ENCODE peak calls at places on chromosomes 16 and 17, in four cellular contexts. One of them, this sample, is unnamed.

GRCh38 chr17:61474235-61474927 is 22.2 kb downstream of the TBX4 start:
- DNase-seq in left lung: no peak
- DNase-seq in fibroblast of lung: peak; percentile 40
- DNase-seq in brain microvascular endothelial cell: no peak
- DNase-seq in this sample: peak; percentile 94

GRCh38 chr17:48025904-48026502 is 11.6 kb downstream of the COPZ2 start:
- DNase-seq in left lung: no peak
- DNase-seq in brain microvascular endothelial cell: no peak
- DNase-seq in fibroblast of lung: no peak
- DNase-seq in this sample: no peak

GRCh38 chr16:67311607-67312449 is 14.7 kb downstream of the KCTD19 start:
- DNase-seq in brain microvascular endothelial cell: peak; percentile 99
- DNase-seq in left lung: no peak
- DNase-seq in fibroblast of lung: peak; percentile 100
- DNase-seq in this sample: peak; percentile 96

GRCh38 chr17:9436629-9437028 is 139.0 kb downstream of the STX8 start:
- DNase-seq in left lung: no peak
- DNase-seq in fibroblast of lung: peak; percentile 57
- DNase-seq in brain microvascular endothelial cell: no peak
- DNase-seq in this sample: no peak

GRCh38 chr17:76147211-76148014 is 6.4 kb upstream of the FOXJ1 start:
- DNase-seq in fibroblast of lung: peak; percentile 12
- DNase-seq in brain microvascular endothelial cell: no peak
- DNase-seq in left lung: peak; percentile 30
- DNase-seq in this sample: peak; percentile 46

GRCh38 chr17:17681187-17681743 is at the start of gene RAI1:
- DNase-seq in brain microvascular endothelial cell: no peak
- DNase-seq in fibroblast of lung: peak; percentile 84
- DNase-seq in left lung: peak; percentile 92
- DNase-seq in this sample: peak; percentile 66

GRCh38 chr17:35918665-35919064 is 11.9 kb downstream of the RDM1 start:
- DNase-seq in fibroblast of lung: no peak
- DNase-seq in left lung: no peak
- DNase-seq in brain microvascular endothelial cell: no peak
- DNase-seq in this sample: no peak

GRCh38 chr17:68328676-68329075 is 37.4 kb downstream of the ARSG start:
- DNase-seq in brain microvascular endothelial cell: no peak
- DNase-seq in left lung: no peak
- DNase-seq in fibroblast of lung: no peak
- DNase-seq in this sample: peak; percentile 36

GRCh38 chr17:57701121-57701520 is 44.0 kb downstream of the CCDC182 start:
- DNase-seq in left lung: no peak
- DNase-seq in brain microvascular endothelial cell: no peak
- DNase-seq in fibroblast of lung: no peak
- DNase-seq in this sample: no peak

DNA sequence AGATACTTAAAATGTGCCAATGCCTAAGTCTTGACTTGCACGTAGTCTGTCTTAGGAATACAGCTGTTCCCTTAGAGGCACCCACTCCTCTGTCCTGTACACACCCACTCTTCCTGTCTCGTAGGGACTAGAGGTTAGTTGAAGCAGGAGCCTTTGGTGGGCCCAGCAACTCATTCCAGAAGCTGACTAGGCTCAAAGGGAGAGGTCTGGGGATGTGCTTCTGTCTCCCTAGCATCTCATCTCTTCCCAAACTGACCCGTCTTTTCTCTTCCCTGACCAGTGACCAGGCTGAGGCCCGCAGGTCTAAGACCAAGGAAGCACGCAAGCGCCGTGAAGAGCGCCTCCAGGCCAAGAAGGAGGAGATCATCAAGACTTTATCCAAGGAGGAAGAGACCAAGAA is 4.2 kb downstream of the RPL19 start:
- DNase-seq in left lung: peak; percentile 9
- DNase-seq in fibroblast of lung: no peak
- DNase-seq in brain microvascular endothelial cell: no peak
- DNase-seq in this sample: no peak
- H3K27ac ChIP-seq in left lung: no peak overlapping the region
- H3K27ac ChIP-seq in fibroblast of lung: no peak overlapping the region
- H3K27ac ChIP-seq in brain microvascular endothelial cell: no peak overlapping the region
- H3K27ac ChIP-seq in this sample: peak overlapping the region; percentile 61

DNA sequence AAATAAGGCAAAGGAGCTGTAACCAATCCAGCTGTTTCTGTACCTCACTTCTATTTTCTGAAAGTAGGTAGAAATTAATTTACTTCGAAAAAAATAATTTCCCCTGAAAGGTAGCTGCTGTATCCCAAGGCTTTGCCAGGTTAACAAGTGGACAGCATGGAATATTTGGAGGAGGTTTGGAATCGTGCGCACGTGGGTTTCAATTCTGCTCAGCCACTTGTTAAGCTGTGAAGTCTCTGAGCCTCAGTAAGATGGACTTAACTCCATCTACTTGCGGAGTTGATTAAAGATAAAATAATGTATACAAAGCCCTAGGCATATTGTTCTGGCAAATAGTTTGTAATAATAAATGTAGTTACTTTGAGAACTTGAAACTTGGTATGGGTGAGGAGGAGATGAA is 57.4 kb upstream of the LGALS9 start:
- DNase-seq in brain microvascular endothelial cell: no peak
- DNase-seq in left lung: no peak
- DNase-seq in fibroblast of lung: no peak
- DNase-seq in this sample: no peak
- TF ChIP-seq CTCF in brain microvascular endothelial cell: no peak
- TF ChIP-seq CTCF in left lung: no peak
- TF ChIP-seq CTCF in fibroblast of lung: no peak
- TF ChIP-seq CTCF in this sample: no peak

DNA sequence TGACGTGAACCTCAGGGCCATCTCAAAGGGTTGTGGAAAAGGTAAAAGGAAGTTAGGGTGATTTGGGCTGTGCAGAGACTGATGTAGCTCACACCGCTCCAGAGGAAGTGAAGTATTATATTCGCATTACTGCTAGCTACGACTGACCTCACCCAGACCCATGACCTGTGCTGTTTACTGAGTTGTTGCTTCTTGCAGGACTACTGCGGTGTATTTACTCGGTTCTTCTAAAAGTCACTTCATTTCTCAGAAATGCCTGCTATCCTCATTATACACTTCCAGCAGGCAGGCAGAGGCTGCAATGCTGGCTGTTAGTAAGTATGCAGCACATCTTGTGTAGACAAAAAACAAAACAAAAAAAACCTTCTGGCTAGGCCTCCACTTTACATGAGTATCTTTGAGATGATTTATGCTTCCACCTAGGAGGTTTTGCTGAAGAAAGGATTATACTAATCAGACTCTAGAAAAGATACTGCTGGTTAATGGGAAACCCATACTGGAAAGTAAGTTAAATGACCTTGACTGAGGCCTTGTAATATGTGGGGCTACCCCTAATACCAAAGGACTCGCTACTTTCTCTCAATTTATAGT is 76.0 kb downstream of the CREBBP start:
- DNase-seq in left lung: no peak
- DNase-seq in fibroblast of lung: no peak
- DNase-seq in brain microvascular endothelial cell: no peak
- DNase-seq in this sample: no peak
- H3K27ac ChIP-seq in left lung: peak overlapping the region; percentile 6
- H3K27ac ChIP-seq in fibroblast of lung: no peak overlapping the region
- H3K27ac ChIP-seq in brain microvascular endothelial cell: no peak overlapping the region
- H3K27ac ChIP-seq in this sample: no peak overlapping the region

GRCh38 chr17:72419866-72420774 is 299.3 kb downstream of the SOX9 start:
- DNase-seq in fibroblast of lung: peak; percentile 76
- DNase-seq in brain microvascular endothelial cell: no peak
- DNase-seq in left lung: no peak
- DNase-seq in this sample: no peak
- TF ChIP-seq CTCF in fibroblast of lung: no peak
- TF ChIP-seq CTCF in brain microvascular endothelial cell: no peak
- TF ChIP-seq CTCF in left lung: no peak
- TF ChIP-seq CTCF in this sample: no peak

DNA sequence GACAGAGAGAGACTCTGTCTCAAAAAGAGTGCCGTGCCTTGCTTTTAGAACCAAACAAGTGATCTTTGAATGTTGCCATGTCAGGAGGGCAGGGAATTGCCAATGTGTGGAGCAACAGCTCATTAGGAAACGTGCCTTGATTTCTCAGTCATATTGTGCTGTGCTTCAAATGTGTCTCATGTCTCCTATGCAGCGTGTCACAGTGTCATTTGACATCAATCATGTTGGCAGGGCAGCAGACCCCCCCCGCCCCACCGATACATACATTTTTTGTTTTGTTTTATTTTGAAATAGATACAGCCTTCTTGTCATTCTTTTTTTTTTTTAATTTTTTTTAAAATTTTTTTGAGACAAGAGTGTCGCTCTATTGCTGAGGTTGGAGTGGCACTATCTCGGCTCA is 22.1 kb downstream of the MRC2 start:
- DNase-seq in left lung: no peak
- DNase-seq in fibroblast of lung: no peak
- DNase-seq in brain microvascular endothelial cell: no peak
- DNase-seq in this sample: no peak
- H3K27ac ChIP-seq in left lung: no peak overlapping the region
- H3K27ac ChIP-seq in fibroblast of lung: no peak overlapping the region
- H3K27ac ChIP-seq in brain microvascular endothelial cell: no peak overlapping the region
- H3K27ac ChIP-seq in this sample: no peak overlapping the region

GRCh38 chr17:49843774-49844350 is 4.0 kb downstream of the TAC4 start:
- DNase-seq in fibroblast of lung: no peak
- DNase-seq in brain microvascular endothelial cell: no peak
- DNase-seq in left lung: no peak
- DNase-seq in this sample: no peak
- TF ChIP-seq CTCF in fibroblast of lung: peak; percentile 24
- TF ChIP-seq CTCF in brain microvascular endothelial cell: peak; percentile 66
- TF ChIP-seq CTCF in left lung: no peak
- TF ChIP-seq CTCF in this sample: peak; percentile 31

GRCh38 chr16:4882261-4882632 is 35.0 kb downstream of the UBN1 start:
- DNase-seq in left lung: no peak
- DNase-seq in brain microvascular endothelial cell: peak; percentile 44
- DNase-seq in fibroblast of lung: no peak
- DNase-seq in this sample: peak; percentile 14
- H3K27ac ChIP-seq in left lung: peak overlapping the region; percentile 16
- H3K27ac ChIP-seq in brain microvascular endothelial cell: no peak overlapping the region
- H3K27ac ChIP-seq in fibroblast of lung: no peak overlapping the region
- H3K27ac ChIP-seq in this sample: peak overlapping the region; percentile 78

DNA sequence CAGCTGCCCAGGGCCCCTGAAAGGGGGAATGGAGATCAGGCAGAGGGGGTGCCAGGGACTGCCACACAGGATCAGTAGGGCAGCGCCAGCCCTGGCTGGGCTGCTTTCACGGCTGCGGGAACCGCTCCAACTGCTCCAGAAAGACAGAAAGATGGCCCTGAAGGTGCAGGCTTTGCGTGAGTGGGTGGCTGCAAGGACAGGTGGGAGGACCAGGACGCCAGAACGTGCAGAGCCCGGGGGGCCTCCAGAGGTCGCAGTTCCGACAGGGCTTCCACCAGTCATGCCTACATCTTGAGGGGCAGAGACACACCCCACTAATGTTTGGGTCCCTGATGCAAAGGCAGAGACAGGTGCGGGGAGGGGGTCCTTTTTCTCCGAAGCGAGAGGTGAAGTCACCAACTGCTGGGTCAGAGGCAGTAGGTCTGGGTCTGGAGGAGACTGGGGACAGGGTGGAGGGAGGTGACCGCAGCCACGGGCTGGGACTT is 790 bp upstream of the ATP6V0C start:
- DNase-seq in brain microvascular endothelial cell: no peak
- DNase-seq in fibroblast of lung: no peak
- DNase-seq in left lung: peak; percentile 68
- DNase-seq in this sample: no peak
- TF ChIP-seq CTCF in brain microvascular endothelial cell: peak; percentile 24
- TF ChIP-seq CTCF in fibroblast of lung: no peak
- TF ChIP-seq CTCF in left lung: no peak
- TF ChIP-seq CTCF in this sample: no peak

DNA sequence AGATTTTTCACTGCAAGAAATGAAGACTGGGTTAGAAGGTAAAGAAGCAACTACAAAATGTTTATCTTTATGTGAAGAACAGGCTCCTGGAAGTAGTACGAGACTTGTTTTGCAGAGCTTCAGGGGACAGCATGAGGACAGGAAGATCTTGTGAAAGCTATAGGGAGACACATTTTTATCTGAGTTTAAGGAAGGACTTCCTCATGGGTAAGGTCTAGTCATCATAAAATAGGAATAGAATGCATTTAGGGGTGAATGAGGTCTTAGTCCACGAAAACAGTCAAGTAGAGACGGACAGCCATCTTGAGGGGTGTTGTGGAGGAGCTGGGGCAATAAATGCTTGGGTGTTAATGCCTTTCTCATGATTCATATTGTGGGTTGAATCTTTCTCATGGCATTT is 24.2 kb downstream of the KCNJ16 start:
- DNase-seq in brain microvascular endothelial cell: no peak
- DNase-seq in fibroblast of lung: no peak
- DNase-seq in left lung: no peak
- DNase-seq in this sample: no peak
- H3K27ac ChIP-seq in brain microvascular endothelial cell: no peak overlapping the region
- H3K27ac ChIP-seq in fibroblast of lung: no peak overlapping the region
- H3K27ac ChIP-seq in left lung: no peak overlapping the region
- H3K27ac ChIP-seq in this sample: no peak overlapping the region

GRCh38 chr17:80503031-80503430 is 26.6 kb upstream of the NPTX1 start:
- DNase-seq in fibroblast of lung: no peak
- DNase-seq in left lung: no peak
- DNase-seq in brain microvascular endothelial cell: no peak
- DNase-seq in this sample: no peak

GRCh38 chr17:80501739-80502577 is 25.6 kb upstream of the NPTX1 start:
- DNase-seq in left lung: peak; percentile 50
- DNase-seq in brain microvascular endothelial cell: peak; percentile 88
- DNase-seq in fibroblast of lung: peak; percentile 93
- DNase-seq in this sample: peak; percentile 73

GRCh38 chr17:80502578-80502877 is 26.1 kb upstream of the NPTX1 start:
- DNase-seq in brain microvascular endothelial cell: no peak
- DNase-seq in fibroblast of lung: no peak
- DNase-seq in left lung: peak; percentile 37
- DNase-seq in this sample: no peak

GRCh38 chr17:80503921-80504320 is 27.5 kb upstream of the NPTX1 start:
- DNase-seq in brain microvascular endothelial cell: no peak
- DNase-seq in fibroblast of lung: no peak
- DNase-seq in left lung: no peak
- DNase-seq in this sample: no peak

DNA sequence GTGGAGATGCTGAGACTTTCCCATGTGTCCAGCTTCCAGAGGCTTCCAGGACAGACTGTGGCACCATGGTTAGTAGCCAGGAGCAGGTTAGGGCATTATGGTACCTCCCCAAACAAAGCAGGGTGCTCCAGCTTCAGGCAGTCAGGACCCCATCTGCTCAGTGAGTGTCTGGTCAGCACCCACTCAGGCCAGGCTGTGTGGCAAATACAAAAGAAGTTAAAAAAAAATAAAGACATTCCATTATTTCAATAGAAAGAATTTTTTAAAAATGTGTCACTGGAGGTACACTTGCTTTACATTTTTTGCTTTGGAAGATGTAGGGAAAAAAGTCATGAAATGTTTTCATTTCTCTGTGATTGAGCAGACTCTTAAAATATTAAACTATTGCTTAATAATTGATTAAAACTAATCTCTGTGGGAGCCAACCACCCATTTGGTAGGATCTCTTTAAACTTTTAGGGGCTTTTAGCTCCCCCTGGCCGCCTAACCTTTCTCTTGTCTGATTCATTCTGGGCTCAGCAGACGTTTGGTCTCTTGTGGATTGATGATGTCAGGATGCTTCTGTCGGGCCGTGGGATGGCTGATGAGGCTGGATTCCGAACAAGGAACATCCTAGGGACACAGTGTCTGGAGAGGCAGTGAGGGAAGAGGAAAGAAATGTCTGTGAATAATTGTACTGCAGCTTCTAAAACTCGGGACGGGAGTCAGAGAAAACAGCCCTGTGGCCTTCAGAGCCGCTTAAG is 28.4 kb upstream of the NPTX1 start:
- DNase-seq in fibroblast of lung: peak; percentile 86
- DNase-seq in left lung: no peak
- DNase-seq in brain microvascular endothelial cell: peak; percentile 96
- DNase-seq in this sample: no peak
- TF ChIP-seq CTCF in fibroblast of lung: no peak
- TF ChIP-seq CTCF in left lung: no peak
- TF ChIP-seq CTCF in brain microvascular endothelial cell: peak; percentile 46
- TF ChIP-seq CTCF in this sample: no peak